ENCODE peak calls at places on chromosomes 12 and 14, in ten cellular contexts. One of them, this sample, is unnamed.

GRCh38 chr12:71472441-71472911 is 32.9 kb downstream of the LGR5 start:
- DNase-seq in activated T-cell treated with anti-CD3 and anti-CD28 coated beads for 1 hour: no peak
- DNase-seq in NCI-H345: no peak
- DNase-seq in right atrium auricular region: no peak
- DNase-seq in DMS153: no peak
- DNase-seq in naive thymus-derived CD8-positive, alpha-beta T cell: no peak
- DNase-seq in AG08395: peak; percentile 24
- DNase-seq in NCI-H1436: no peak
- DNase-seq in bronchial epithelial cell: no peak
- DNase-seq in OCI-M1: no peak
- DNase-seq in this sample: no peak

GRCh38 chr12:111448831-111449790 is 43.4 kb downstream of the SH2B3 start:
- DNase-seq in activated T-cell treated with anti-CD3 and anti-CD28 coated beads for 1 hour: no peak
- DNase-seq in NCI-H345: no peak
- DNase-seq in right atrium auricular region: peak; percentile 51
- DNase-seq in DMS153: no peak
- DNase-seq in naive thymus-derived CD8-positive, alpha-beta T cell: no peak
- DNase-seq in AG08395: no peak
- DNase-seq in NCI-H1436: no peak
- DNase-seq in bronchial epithelial cell: no peak
- DNase-seq in OCI-M1: peak; percentile 83
- DNase-seq in this sample: peak; percentile 19

GRCh38 chr12:88854260-88854659 is 274.0 kb upstream of the KITLG start:
- DNase-seq in activated T-cell treated with anti-CD3 and anti-CD28 coated beads for 1 hour: no peak
- DNase-seq in NCI-H345: no peak
- DNase-seq in right atrium auricular region: no peak
- DNase-seq in DMS153: no peak
- DNase-seq in naive thymus-derived CD8-positive, alpha-beta T cell: no peak
- DNase-seq in AG08395: peak; percentile 79
- DNase-seq in NCI-H1436: no peak
- DNase-seq in bronchial epithelial cell: peak; percentile 96
- DNase-seq in OCI-M1: no peak
- DNase-seq in this sample: no peak

GRCh38 chr12:124024790-124025189 is 51.8 kb downstream of the ZNF664 start:
- DNase-seq in activated T-cell treated with anti-CD3 and anti-CD28 coated beads for 1 hour: no peak
- DNase-seq in NCI-H345: no peak
- DNase-seq in right atrium auricular region: no peak
- DNase-seq in DMS153: no peak
- DNase-seq in naive thymus-derived CD8-positive, alpha-beta T cell: no peak
- DNase-seq in AG08395: no peak
- DNase-seq in NCI-H1436: no peak
- DNase-seq in bronchial epithelial cell: no peak
- DNase-seq in OCI-M1: no peak
- DNase-seq in this sample: peak; percentile 54

GRCh38 chr14:54170301-54170700 is 213.7 kb upstream of the BMP4 start:
- DNase-seq in activated T-cell treated with anti-CD3 and anti-CD28 coated beads for 1 hour: no peak
- DNase-seq in NCI-H345: no peak
- DNase-seq in right atrium auricular region: no peak
- DNase-seq in DMS153: no peak
- DNase-seq in naive thymus-derived CD8-positive, alpha-beta T cell: no peak
- DNase-seq in AG08395: no peak
- DNase-seq in NCI-H1436: no peak
- DNase-seq in bronchial epithelial cell: no peak
- DNase-seq in OCI-M1: no peak
- DNase-seq in this sample: no peak

GRCh38 chr14:35221462-35221861 is 70.7 kb upstream of the PSMA6 start:
- DNase-seq in activated T-cell treated with anti-CD3 and anti-CD28 coated beads for 1 hour: no peak
- DNase-seq in NCI-H345: no peak
- DNase-seq in right atrium auricular region: no peak
- DNase-seq in DMS153: no peak
- DNase-seq in naive thymus-derived CD8-positive, alpha-beta T cell: no peak
- DNase-seq in AG08395: peak; percentile 4
- DNase-seq in NCI-H1436: no peak
- DNase-seq in bronchial epithelial cell: no peak
- DNase-seq in OCI-M1: no peak
- DNase-seq in this sample: no peak

GRCh38 chr14:95389471-95390011 is 69.8 kb upstream of the CLMN start:
- DNase-seq in activated T-cell treated with anti-CD3 and anti-CD28 coated beads for 1 hour: no peak
- DNase-seq in NCI-H345: no peak
- DNase-seq in right atrium auricular region: peak; percentile 87
- DNase-seq in DMS153: no peak
- DNase-seq in naive thymus-derived CD8-positive, alpha-beta T cell: no peak
- DNase-seq in AG08395: no peak
- DNase-seq in NCI-H1436: no peak
- DNase-seq in bronchial epithelial cell: no peak
- DNase-seq in OCI-M1: no peak
- DNase-seq in this sample: no peak

GRCh38 chr12:103462675-103463074 is 33.1 kb downstream of the C12orf42 start:
- DNase-seq in activated T-cell treated with anti-CD3 and anti-CD28 coated beads for 1 hour: no peak
- DNase-seq in NCI-H345: no peak
- DNase-seq in right atrium auricular region: no peak
- DNase-seq in DMS153: no peak
- DNase-seq in naive thymus-derived CD8-positive, alpha-beta T cell: no peak
- DNase-seq in AG08395: no peak
- DNase-seq in NCI-H1436: no peak
- DNase-seq in bronchial epithelial cell: no peak
- DNase-seq in OCI-M1: no peak
- DNase-seq in this sample: no peak

GRCh38 chr12:131672941-131673330 is 38.0 kb upstream of the SFSWAP start:
- DNase-seq in activated T-cell treated with anti-CD3 and anti-CD28 coated beads for 1 hour: no peak
- DNase-seq in NCI-H345: no peak
- DNase-seq in right atrium auricular region: no peak
- DNase-seq in DMS153: no peak
- DNase-seq in naive thymus-derived CD8-positive, alpha-beta T cell: no peak
- DNase-seq in AG08395: no peak
- DNase-seq in NCI-H1436: no peak
- DNase-seq in bronchial epithelial cell: no peak
- DNase-seq in OCI-M1: no peak
- DNase-seq in this sample: no peak

GRCh38 chr12:21248679-21249078 is 86.0 kb downstream of the SLCO1A2 start:
- DNase-seq in activated T-cell treated with anti-CD3 and anti-CD28 coated beads for 1 hour: no peak
- DNase-seq in NCI-H345: no peak
- DNase-seq in right atrium auricular region: no peak
- DNase-seq in DMS153: no peak
- DNase-seq in naive thymus-derived CD8-positive, alpha-beta T cell: no peak
- DNase-seq in AG08395: no peak
- DNase-seq in NCI-H1436: peak; percentile 1
- DNase-seq in bronchial epithelial cell: peak; percentile 35
- DNase-seq in OCI-M1: peak; percentile 60
- DNase-seq in this sample: peak; percentile 44

This sample was measured in NB4.